ENCODE peak calls at places on chromosome 16, in five cellular contexts. Z, O, X, I and J are unnamed samples.

GRCh38 chr16:84360170-84360569 is 8.2 kb upstream of the ATP2C2 start:
- DNase-seq in O (peak), I (no peak), X (no peak), Z (no peak), J (no peak)

GRCh38 chr16:70529051-70529777 is 5.6 kb downstream of the SF3B3 start:
- DNase-seq in Z (no peak), I (no peak), X (no peak), O (no peak), J (no peak)

GRCh38 chr16:12208341-12209035 is 232.0 kb downstream of the SNX29 start:
- DNase-seq in O (no peak), Z (no peak), X (no peak), I (no peak), J (no peak)

GRCh38 chr16:62977876-62978275 is 941.6 kb upstream of the CDH8 start:
- DNase-seq in Z (no peak), X (no peak), O (no peak), I (no peak), J (no peak)

GRCh38 chr16:86618431-86619262 is 40.3 kb downstream of the FOXL1 start:
- DNase-seq in O (no peak), I (no peak), X (no peak), Z (no peak), J (no peak)

GRCh38 chr16:85625053-85625452 is 11.9 kb downstream of the GSE1 start:
- DNase-seq in X (no peak), I (no peak), Z (no peak), O (no peak), J (no peak)

GRCh38 chr16:58109330-58109729 is 19.9 kb downstream of the CFAP20 start:
- DNase-seq in O (no peak), X (no peak), I (no peak), Z (no peak), J (no peak)

GRCh38 chr16:70345840-70346239 is 863 bp upstream of the DDX19A start:
- DNase-seq in Z (no peak), X (no peak), O (no peak), I (no peak), J (no peak)

GRCh38 chr16:75099075-75099667 is 17.4 kb downstream of the LDHD start:
- DNase-seq in I (no peak), Z (no peak), O (no peak), X (no peak), J (no peak)

GRCh38 chr16:27799866-27800265 is 249.9 kb downstream of the KATNIP start:
- DNase-seq in I (no peak), Z (no peak), X (no peak), O (no peak), J (no peak)

GRCh38 chr16:57607676-57608461 is 20.6 kb upstream of the ADGRG1 start:
- DNase-seq in Z (no peak), I (no peak), O (no peak), X (no peak), J (no peak)